ENCODE peak calls at places on chromosomes 2 and 18, in eight cellular contexts. One of them, this sample, is unnamed.

GRCh38 chr2:108923736-108924443 is 65.1 kb downstream of the EDAR start:
- DNase-seq in fibroblast of the aortic adventitia: no peak
- DNase-seq in WERI-Rb-1: no peak
- DNase-seq in Calu3: no peak
- DNase-seq in MM.1S: no peak
- DNase-seq in lung: no peak
- DNase-seq in brain microvascular endothelial cell: no peak
- DNase-seq in AG04449: no peak
- DNase-seq in this sample: no peak

GRCh38 chr2:19048593-19049264 is 309.7 kb downstream of the OSR1 start:
- DNase-seq in MM.1S: no peak
- DNase-seq in brain microvascular endothelial cell: peak
- DNase-seq in fibroblast of the aortic adventitia: peak
- DNase-seq in Calu3: peak
- DNase-seq in WERI-Rb-1: no peak
- DNase-seq in lung: peak
- DNase-seq in AG04449: no peak
- DNase-seq in this sample: no peak

GRCh38 chr2:213306320-213306942 is 22.2 kb downstream of the SPAG16 start:
- DNase-seq in lung: no peak
- DNase-seq in Calu3: peak
- DNase-seq in brain microvascular endothelial cell: peak
- DNase-seq in fibroblast of the aortic adventitia: peak
- DNase-seq in WERI-Rb-1: no peak
- DNase-seq in MM.1S: no peak
- DNase-seq in AG04449: peak
- DNase-seq in this sample: peak

GRCh38 chr18:63199743-63200241 is 119.8 kb downstream of the BCL2 start:
- DNase-seq in AG04449: no peak
- DNase-seq in fibroblast of the aortic adventitia: no peak
- DNase-seq in WERI-Rb-1: no peak
- DNase-seq in MM.1S: no peak
- DNase-seq in Calu3: no peak
- DNase-seq in brain microvascular endothelial cell: no peak
- DNase-seq in lung: no peak
- DNase-seq in this sample: no peak

GRCh38 chr2:27041708-27042107 is 8.9 kb downstream of the TMEM214 start:
- DNase-seq in Calu3: no peak
- DNase-seq in fibroblast of the aortic adventitia: no peak
- DNase-seq in AG04449: no peak
- DNase-seq in WERI-Rb-1: no peak
- DNase-seq in MM.1S: no peak
- DNase-seq in lung: no peak
- DNase-seq in brain microvascular endothelial cell: no peak
- DNase-seq in this sample: no peak

GRCh38 chr2:68390600-68390999 is 25.5 kb downstream of the PLEK start:
- DNase-seq in WERI-Rb-1: no peak
- DNase-seq in MM.1S: no peak
- DNase-seq in AG04449: no peak
- DNase-seq in lung: no peak
- DNase-seq in brain microvascular endothelial cell: no peak
- DNase-seq in fibroblast of the aortic adventitia: no peak
- DNase-seq in Calu3: no peak
- DNase-seq in this sample: no peak

GRCh38 chr18:9606039-9606438 is 8.3 kb downstream of the PPP4R1 start:
- DNase-seq in brain microvascular endothelial cell: no peak
- DNase-seq in lung: no peak
- DNase-seq in fibroblast of the aortic adventitia: no peak
- DNase-seq in MM.1S: no peak
- DNase-seq in AG04449: no peak
- DNase-seq in WERI-Rb-1: no peak
- DNase-seq in Calu3: no peak
- DNase-seq in this sample: no peak

GRCh38 chr2:84880395-84880644 is 564 bp downstream of the TRABD2A start:
- DNase-seq in fibroblast of the aortic adventitia: no peak
- DNase-seq in brain microvascular endothelial cell: no peak
- DNase-seq in Calu3: no peak
- DNase-seq in lung: no peak
- DNase-seq in WERI-Rb-1: no peak
- DNase-seq in AG04449: no peak
- DNase-seq in MM.1S: no peak
- DNase-seq in this sample: no peak

GRCh38 chr2:227125506-227125905 is 38.5 kb downstream of the COL4A4 start:
- DNase-seq in MM.1S: no peak
- DNase-seq in fibroblast of the aortic adventitia: no peak
- DNase-seq in WERI-Rb-1: peak
- DNase-seq in Calu3: no peak
- DNase-seq in AG04449: no peak
- DNase-seq in lung: no peak
- DNase-seq in brain microvascular endothelial cell: no peak
- DNase-seq in this sample: no peak

GRCh38 chr2:141029424-141030078 is 1101.3 kb downstream of the LRP1B start:
- DNase-seq in fibroblast of the aortic adventitia: no peak
- DNase-seq in AG04449: no peak
- DNase-seq in lung: no peak
- DNase-seq in WERI-Rb-1: no peak
- DNase-seq in Calu3: no peak
- DNase-seq in brain microvascular endothelial cell: no peak
- DNase-seq in MM.1S: no peak
- DNase-seq in this sample: no peak

GRCh38 chr2:39508243-39508642 is 71.2 kb upstream of the MAP4K3 start:
- DNase-seq in Calu3: no peak
- DNase-seq in brain microvascular endothelial cell: no peak
- DNase-seq in lung: no peak
- DNase-seq in AG04449: no peak
- DNase-seq in fibroblast of the aortic adventitia: peak
- DNase-seq in WERI-Rb-1: no peak
- DNase-seq in MM.1S: no peak
- DNase-seq in this sample: no peak

GRCh38 chr2:213792045-213792444 is 507.8 kb downstream of the SPAG16 start:
- DNase-seq in WERI-Rb-1: no peak
- DNase-seq in AG04449: no peak
- DNase-seq in brain microvascular endothelial cell: no peak
- DNase-seq in lung: no peak
- DNase-seq in Calu3: no peak
- DNase-seq in MM.1S: no peak
- DNase-seq in fibroblast of the aortic adventitia: no peak
- DNase-seq in this sample: no peak

GRCh38 chr2:20485612-20485926 is 38.7 kb downstream of the RHOB start:
- DNase-seq in AG04449: no peak
- DNase-seq in WERI-Rb-1: no peak
- DNase-seq in fibroblast of the aortic adventitia: no peak
- DNase-seq in MM.1S: no peak
- DNase-seq in lung: no peak
- DNase-seq in Calu3: no peak
- DNase-seq in brain microvascular endothelial cell: no peak
- DNase-seq in this sample: no peak

GRCh38 chr2:72915907-72916742 is 1.2 kb upstream of the EMX1 start:
- DNase-seq in lung: no peak
- DNase-seq in MM.1S: peak
- DNase-seq in WERI-Rb-1: peak
- DNase-seq in AG04449: no peak
- DNase-seq in fibroblast of the aortic adventitia: no peak
- DNase-seq in brain microvascular endothelial cell: no peak
- DNase-seq in Calu3: peak
- DNase-seq in this sample: no peak

GRCh38 chr2:38574278-38574677 is 28.4 kb downstream of the HNRNPLL start:
- DNase-seq in lung: no peak
- DNase-seq in fibroblast of the aortic adventitia: no peak
- DNase-seq in WERI-Rb-1: no peak
- DNase-seq in brain microvascular endothelial cell: no peak
- DNase-seq in Calu3: no peak
- DNase-seq in MM.1S: no peak
- DNase-seq in AG04449: no peak
- DNase-seq in this sample: no peak

GRCh38 chr18:74225193-74225840 is 66.4 kb downstream of the CYB5A start:
- DNase-seq in brain microvascular endothelial cell: peak
- DNase-seq in AG04449: no peak
- DNase-seq in WERI-Rb-1: no peak
- DNase-seq in MM.1S: no peak
- DNase-seq in fibroblast of the aortic adventitia: peak
- DNase-seq in lung: no peak
- DNase-seq in Calu3: peak
- DNase-seq in this sample: no peak

DNA sequence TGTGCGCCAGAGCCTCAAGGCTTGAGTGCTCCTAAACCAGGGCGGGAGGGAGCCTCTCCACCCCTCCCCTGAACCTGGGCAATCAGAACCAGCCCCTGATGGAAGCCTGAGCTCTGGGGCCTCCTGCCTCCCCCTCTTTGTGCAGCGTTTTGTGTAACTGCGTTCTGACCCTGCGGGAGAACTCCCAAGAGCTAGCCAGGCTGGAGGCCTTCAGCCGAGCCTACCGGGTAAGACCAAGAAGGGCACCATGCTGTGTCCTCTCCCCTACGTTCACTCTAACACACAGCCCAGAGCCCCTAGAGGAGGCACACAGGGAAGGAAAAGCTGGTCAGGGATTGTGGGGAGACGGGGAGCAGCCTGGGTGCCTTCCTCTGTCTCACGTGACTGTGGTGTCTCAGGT is 108.0 kb downstream of the PLB1 start:
- DNase-seq in Calu3: no peak
- DNase-seq in MM.1S: no peak
- DNase-seq in lung: no peak
- DNase-seq in WERI-Rb-1: no peak
- DNase-seq in fibroblast of the aortic adventitia: no peak
- DNase-seq in AG04449: no peak
- DNase-seq in brain microvascular endothelial cell: no peak
- DNase-seq in this sample: no peak
- TF ChIP-seq CTCF in Calu3: no peak
- TF ChIP-seq CTCF in MM.1S: no peak
- TF ChIP-seq CTCF in lung: no peak
- TF ChIP-seq CTCF in WERI-Rb-1: no peak
- TF ChIP-seq CTCF in fibroblast of the aortic adventitia: no peak
- TF ChIP-seq CTCF in AG04449: no peak
- TF ChIP-seq CTCF in brain microvascular endothelial cell: no peak
- TF ChIP-seq CTCF in this sample: no peak

DNA sequence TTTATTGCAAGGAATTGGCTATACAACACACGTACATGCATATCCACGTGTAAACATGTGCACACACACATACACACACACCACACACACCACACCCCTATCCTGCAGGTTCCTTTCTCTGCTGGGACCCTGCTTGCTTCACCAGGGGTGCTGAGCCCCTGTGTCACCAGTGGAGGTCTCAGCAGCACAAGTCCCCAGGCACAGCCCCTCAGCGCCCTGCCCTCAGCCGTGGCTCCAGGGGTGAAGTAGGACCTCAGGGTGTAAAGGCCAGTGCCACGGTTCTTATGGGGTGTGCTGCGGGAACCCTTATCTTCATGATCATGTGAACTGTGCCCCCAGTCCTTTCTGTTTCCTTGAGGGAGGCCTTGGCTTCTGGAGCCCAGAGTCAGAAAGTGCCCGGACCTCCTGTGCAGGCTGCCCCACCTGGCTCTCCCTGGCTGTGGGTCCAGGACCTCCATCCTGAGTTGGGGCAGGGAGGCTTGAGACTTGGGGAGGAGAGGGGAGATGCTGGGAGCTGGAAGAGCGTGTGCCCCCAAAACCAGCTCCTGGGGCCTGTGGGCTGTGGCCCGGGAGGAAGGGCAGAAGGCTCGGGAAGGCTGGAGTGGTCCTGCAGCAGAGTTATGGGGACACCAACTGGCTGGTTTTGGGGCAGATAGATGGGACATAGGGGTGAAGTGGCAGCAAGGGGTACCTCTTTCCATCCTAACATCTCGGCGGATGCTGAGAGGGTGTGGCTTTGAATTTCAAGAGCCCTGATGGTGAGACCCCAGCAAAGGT is 20.3 kb upstream of the KLF11 start:
- DNase-seq in WERI-Rb-1: no peak
- DNase-seq in brain microvascular endothelial cell: no peak
- DNase-seq in lung: no peak
- DNase-seq in Calu3: no peak
- DNase-seq in AG04449: no peak
- DNase-seq in MM.1S: no peak
- DNase-seq in fibroblast of the aortic adventitia: no peak
- DNase-seq in this sample: no peak
- TF ChIP-seq CTCF in WERI-Rb-1: peak
- TF ChIP-seq CTCF in brain microvascular endothelial cell: peak
- TF ChIP-seq CTCF in lung: no peak
- TF ChIP-seq CTCF in Calu3: no peak
- TF ChIP-seq CTCF in AG04449: peak
- TF ChIP-seq CTCF in MM.1S: no peak
- TF ChIP-seq CTCF in fibroblast of the aortic adventitia: no peak
- TF ChIP-seq CTCF in this sample: peak

DNA sequence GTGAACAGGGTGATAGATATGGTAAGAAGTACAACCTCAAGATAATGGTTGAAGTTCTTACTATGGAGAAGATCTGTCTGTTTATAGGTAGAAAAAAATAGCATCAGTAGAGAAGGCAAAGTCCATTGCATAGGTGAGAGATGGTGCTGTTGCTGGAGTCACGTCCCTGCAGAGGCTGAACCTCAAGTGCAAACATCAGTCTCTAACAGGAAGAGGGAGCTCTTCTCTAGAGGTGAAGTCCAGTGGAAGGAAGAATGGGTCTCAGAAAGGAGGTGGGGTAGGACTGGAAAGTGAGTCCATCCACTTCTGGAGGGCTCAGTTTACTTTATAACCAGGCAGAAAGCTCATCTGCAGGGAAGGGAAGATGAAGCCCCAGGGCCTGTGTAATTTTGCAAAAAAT is 337.7 kb downstream of the MEIS1 start:
- DNase-seq in MM.1S: no peak
- DNase-seq in AG04449: no peak
- DNase-seq in lung: no peak
- DNase-seq in brain microvascular endothelial cell: no peak
- DNase-seq in fibroblast of the aortic adventitia: no peak
- DNase-seq in WERI-Rb-1: no peak
- DNase-seq in Calu3: no peak
- DNase-seq in this sample: no peak
- TF ChIP-seq CTCF in MM.1S: no peak
- TF ChIP-seq CTCF in AG04449: no peak
- TF ChIP-seq CTCF in lung: no peak
- TF ChIP-seq CTCF in brain microvascular endothelial cell: peak
- TF ChIP-seq CTCF in fibroblast of the aortic adventitia: no peak
- TF ChIP-seq CTCF in WERI-Rb-1: peak
- TF ChIP-seq CTCF in Calu3: no peak
- TF ChIP-seq CTCF in this sample: no peak

GRCh38 chr2:232422051-232422450 is 15.4 kb downstream of the ALPG start:
- DNase-seq in WERI-Rb-1: no peak
- DNase-seq in fibroblast of the aortic adventitia: no peak
- DNase-seq in MM.1S: no peak
- DNase-seq in lung: no peak
- DNase-seq in brain microvascular endothelial cell: no peak
- DNase-seq in Calu3: no peak
- DNase-seq in AG04449: no peak
- DNase-seq in this sample: no peak

GRCh38 chr2:232420073-232420454 is 13.4 kb downstream of the ALPG start:
- DNase-seq in AG04449: no peak
- DNase-seq in MM.1S: no peak
- DNase-seq in Calu3: no peak
- DNase-seq in WERI-Rb-1: no peak
- DNase-seq in fibroblast of the aortic adventitia: no peak
- DNase-seq in brain microvascular endothelial cell: no peak
- DNase-seq in lung: no peak
- DNase-seq in this sample: no peak

GRCh38 chr2:232421189-232421785 is 14.6 kb downstream of the ALPG start:
- DNase-seq in AG04449: no peak
- DNase-seq in WERI-Rb-1: no peak
- DNase-seq in fibroblast of the aortic adventitia: no peak
- DNase-seq in lung: no peak
- DNase-seq in Calu3: no peak
- DNase-seq in brain microvascular endothelial cell: no peak
- DNase-seq in MM.1S: no peak
- DNase-seq in this sample: no peak

GRCh38 chr2:232419245-232420072 is 12.8 kb downstream of the ALPG start:
- DNase-seq in lung: no peak
- DNase-seq in Calu3: no peak
- DNase-seq in brain microvascular endothelial cell: no peak
- DNase-seq in MM.1S: no peak
- DNase-seq in fibroblast of the aortic adventitia: no peak
- DNase-seq in AG04449: no peak
- DNase-seq in WERI-Rb-1: no peak
- DNase-seq in this sample: no peak

GRCh38 chr2:232420463-232421188 is 14.0 kb downstream of the ALPG start:
- DNase-seq in lung: no peak
- DNase-seq in brain microvascular endothelial cell: no peak
- DNase-seq in Calu3: peak
- DNase-seq in fibroblast of the aortic adventitia: no peak
- DNase-seq in AG04449: no peak
- DNase-seq in WERI-Rb-1: no peak
- DNase-seq in MM.1S: no peak
- DNase-seq in this sample: no peak
- TF ChIP-seq CTCF in lung: no peak
- TF ChIP-seq CTCF in brain microvascular endothelial cell: no peak
- TF ChIP-seq CTCF in Calu3: no peak
- TF ChIP-seq CTCF in fibroblast of the aortic adventitia: no peak
- TF ChIP-seq CTCF in AG04449: no peak
- TF ChIP-seq CTCF in WERI-Rb-1: no peak
- TF ChIP-seq CTCF in MM.1S: no peak
- TF ChIP-seq CTCF in this sample: no peak

This sample was measured in AG09319.